ENCODE peak calls at places on chromosomes 12 and 14, in nine cellular contexts. Y is dorsolateral prefrontal cortex; C is lung; X is mucosa of descending colon; J is heart left ventricle; D is uterus; A is IMR-90; Z is CD8-positive, alpha-beta T cell; U is AG04450. V is an unnamed sample.

GRCh38 chr14:56145965-56146364 is 27.8 kb downstream of the PELI2 start:
- DNase-seq in Y (no peak), C (no peak), X (no peak), J (no peak), D (no peak), A (peak), Z (no peak), U (peak), V (no peak)

GRCh38 chr12:77685112-77685511 is 145.6 kb upstream of the NAV3 start:
- DNase-seq in Y (peak), C (peak), X (peak), J (peak), D (peak), A (peak), Z (no peak), U (peak), V (peak)

GRCh38 chr12:92002673-92003382 is 142.8 kb downstream of the BTG1 start:
- DNase-seq in Y (no peak), C (no peak), X (no peak), J (no peak), D (no peak), A (no peak), Z (no peak), U (no peak), V (no peak)

GRCh38 chr14:68042591-68043210 is 223.1 kb downstream of the RAD51B start:
- DNase-seq in Y (no peak), C (no peak), X (no peak), J (no peak), D (no peak), A (no peak), Z (no peak), U (no peak), V (no peak)

GRCh38 chr14:24139272-24139934 is 2.0 kb downstream of the EMC9 start:
- DNase-seq in Y (no peak), C (no peak), X (no peak), J (no peak), D (no peak), A (no peak), Z (no peak), U (no peak), V (peak)

GRCh38 chr14:21040370-21040925 is 1.7 kb upstream of the RNASE7 start:
- DNase-seq in Y (no peak), C (no peak), X (no peak), J (no peak), D (no peak), A (no peak), Z (no peak), U (no peak), V (no peak)

GRCh38 chr14:76589246-76589645 is 172.0 kb upstream of the VASH1 start:
- DNase-seq in Y (no peak), C (no peak), X (no peak), J (no peak), D (no peak), A (no peak), Z (no peak), U (no peak), V (no peak)

GRCh38 chr14:104100171-104101085 is 14.9 kb downstream of the ASPG start:
- DNase-seq in Y (no peak), C (no peak), X (peak), J (no peak), D (no peak), A (no peak), Z (no peak), U (no peak), V (no peak)

GRCh38 chr12:73181244-73181643 is 909.1 kb downstream of the TRHDE start:
- DNase-seq in Y (no peak), C (no peak), X (no peak), J (no peak), D (no peak), A (no peak), Z (no peak), U (no peak), V (peak)

DNA sequence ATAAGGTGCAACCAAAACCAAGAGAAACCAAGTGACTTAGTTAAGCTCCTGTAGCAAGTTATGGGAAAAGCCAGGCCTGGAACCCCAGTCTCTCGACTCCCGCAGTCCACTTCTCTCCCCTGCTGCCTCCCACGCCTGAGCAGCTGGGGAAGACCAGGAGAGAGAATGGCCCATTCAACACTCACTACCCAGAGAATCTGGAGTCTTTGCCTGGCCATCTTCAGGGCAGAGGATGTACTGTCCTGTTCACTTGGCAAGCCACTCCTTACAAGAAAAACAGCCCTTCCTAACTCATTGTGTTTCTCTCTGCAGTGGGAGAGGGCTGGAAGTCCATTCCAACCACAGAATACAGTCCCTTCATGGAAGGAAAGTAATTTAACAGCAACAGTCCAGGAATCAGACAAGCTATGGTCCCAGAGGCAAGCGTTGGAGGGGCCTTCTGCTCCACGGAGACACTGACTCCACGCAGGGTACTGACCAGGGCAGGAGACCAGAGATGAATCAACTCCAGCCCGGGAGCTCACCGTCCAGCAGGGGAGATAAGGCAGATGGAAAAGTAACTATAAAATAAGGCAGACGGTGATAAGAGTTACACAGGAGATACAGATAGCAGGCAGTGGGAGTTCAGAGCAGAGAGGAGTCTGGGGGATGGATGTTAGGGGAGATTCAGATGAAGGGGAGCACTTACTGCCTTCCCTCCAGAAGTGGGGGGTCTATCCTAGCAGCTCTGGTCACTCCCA is 1.6 kb downstream of the PITPNM2 start:
- DNase-seq in Y (no peak), C (no peak), X (no peak), J (no peak), D (no peak), A (no peak), Z (no peak), U (no peak), V (no peak)
- H3K4me3 ChIP-seq in Y (peak), C (peak), X (no peak), J (no peak), D (peak), A (peak), Z (peak), U (peak), V (no peak)

DNA sequence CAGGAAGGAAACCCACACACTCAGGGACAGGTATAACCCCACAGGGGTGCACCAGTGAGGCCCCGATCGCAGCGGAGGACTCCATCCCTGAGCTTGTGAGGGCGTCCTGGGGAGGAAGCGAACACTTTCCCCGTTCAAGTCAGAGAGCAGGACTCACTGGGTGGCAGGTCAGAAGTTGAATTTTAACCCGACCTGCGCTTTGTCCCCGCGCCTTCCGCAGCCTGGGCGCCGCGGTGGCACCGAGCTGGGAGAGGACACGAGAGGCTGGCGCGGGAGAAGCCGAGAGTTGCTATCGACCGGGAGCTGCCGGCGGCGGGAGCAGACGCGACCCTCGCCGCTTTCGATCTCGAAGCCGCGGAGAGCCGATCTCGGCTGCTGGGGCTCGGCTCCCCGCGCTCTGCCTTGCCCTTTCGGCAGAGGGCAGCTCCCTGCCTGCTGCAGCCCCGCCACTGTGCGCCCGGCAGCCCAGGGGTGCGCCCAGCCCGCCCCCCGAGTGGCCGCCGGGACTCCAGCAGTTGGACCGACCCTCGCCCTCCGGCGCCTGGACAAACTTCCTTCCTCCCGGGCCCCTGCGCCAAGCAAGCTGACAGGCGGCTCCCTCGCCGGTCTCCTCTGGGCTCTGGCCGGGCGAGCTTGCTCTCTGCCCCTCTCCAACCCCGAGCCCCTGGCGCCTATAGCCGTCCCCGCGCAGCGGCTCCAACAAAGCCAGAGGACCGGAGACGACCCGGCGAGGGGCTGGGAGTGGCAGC is 918 bp downstream of the LIN7A start:
- DNase-seq in Y (no peak), C (peak), X (peak), J (peak), D (peak), A (peak), Z (no peak), U (no peak), V (peak)
- TF ChIP-seq CTCF in Y (no peak), C (no peak), X (no peak), J (no peak), D (no peak), A (no peak), Z (no peak), U (no peak), V (no peak)

DNA sequence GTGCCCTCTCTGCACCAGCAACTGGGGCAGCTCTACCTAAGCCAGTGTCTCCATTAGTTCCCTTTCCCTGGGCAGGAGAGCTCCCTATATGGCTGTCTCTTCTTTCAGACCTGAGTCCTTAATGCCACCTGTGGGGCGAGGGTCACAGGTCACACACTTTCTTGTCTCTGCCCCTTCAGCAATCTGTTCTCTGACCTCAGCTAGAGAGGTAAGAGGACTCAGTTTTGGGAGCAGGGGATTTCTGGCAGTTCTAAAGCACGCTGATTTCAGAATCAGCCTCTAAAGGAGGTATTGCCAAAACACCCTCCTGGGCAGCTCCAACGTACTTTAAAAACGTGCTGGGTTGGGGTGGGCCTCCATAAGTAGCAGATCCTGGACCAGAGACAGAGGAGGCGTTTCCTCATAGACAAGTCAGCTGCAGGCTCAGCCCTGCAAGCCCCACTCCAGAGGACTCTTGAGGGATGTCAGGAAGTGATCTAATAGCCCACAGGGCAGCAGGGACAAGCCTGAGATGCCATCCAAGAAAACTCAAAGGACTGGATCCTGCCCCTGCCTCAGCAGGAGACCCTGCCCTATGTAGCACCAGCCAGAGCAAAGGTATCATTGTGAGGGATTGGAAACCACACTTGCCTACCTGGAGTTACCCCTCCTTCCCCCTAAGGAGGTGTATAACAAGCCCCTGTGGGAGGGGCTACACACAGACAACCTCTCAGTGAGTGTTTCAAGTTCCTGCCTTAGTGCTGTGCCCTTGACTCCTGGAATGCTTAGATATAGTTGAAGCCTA is 8.6 kb downstream of the CTDSP2 start:
- DNase-seq in Y (no peak), C (peak), X (no peak), J (peak), D (no peak), A (peak), Z (no peak), U (no peak), V (no peak)
- H3K4me3 ChIP-seq in Y (peak), C (no peak), X (no peak), J (no peak), D (peak), A (no peak), Z (no peak), U (peak), V (no peak)

GRCh38 chr14:100654814-100655795 is 67.9 kb upstream of the BEGAIN start:
- DNase-seq in Y (no peak), C (no peak), X (peak), J (no peak), D (no peak), A (no peak), Z (peak), U (no peak), V (peak)
- TF ChIP-seq CTCF in Y (peak), C (peak), X (peak), J (peak), D (peak), A (peak), Z (peak), U (peak), V (peak)

DNA sequence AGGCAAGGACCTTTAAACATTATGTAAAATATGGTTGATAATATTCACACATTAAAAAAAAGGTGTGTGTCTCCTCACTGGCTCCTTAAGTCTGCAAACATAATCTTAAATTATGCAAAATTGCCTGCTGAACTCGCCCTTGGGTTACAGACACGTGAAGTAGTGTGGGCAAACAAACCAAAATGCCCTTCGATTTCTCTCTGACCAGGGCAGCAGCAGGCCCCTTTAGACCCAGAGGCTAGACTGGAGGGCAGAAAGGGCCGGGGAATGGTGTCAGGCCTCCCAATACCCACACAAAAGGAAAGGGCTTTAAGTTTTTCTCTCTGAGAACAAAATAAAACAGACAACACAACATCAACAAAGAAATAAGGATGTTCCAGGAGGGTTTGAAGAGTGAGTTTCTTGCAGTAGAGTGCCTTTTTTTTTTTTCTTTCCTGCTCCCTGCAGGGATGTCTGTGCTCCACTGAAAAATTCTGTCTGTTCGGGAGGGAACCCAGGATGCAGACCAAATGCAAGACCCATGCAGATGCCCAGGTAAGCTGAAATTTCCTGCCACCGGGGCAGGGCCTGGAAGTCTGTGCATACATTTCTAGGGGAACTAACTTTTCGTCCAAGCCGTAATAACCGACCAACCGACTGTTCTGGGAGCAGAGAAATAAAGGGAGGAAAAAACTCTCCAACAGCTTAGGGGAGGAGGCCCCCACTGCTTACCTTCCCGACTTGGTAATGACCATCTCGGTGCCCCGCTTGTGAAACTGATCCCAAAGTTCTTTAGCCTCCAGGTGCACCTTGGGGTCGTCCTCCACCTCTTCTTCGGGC is 1.7 kb downstream of the TBX3 start:
- DNase-seq in Y (no peak), C (no peak), X (no peak), J (no peak), D (no peak), A (no peak), Z (no peak), U (no peak), V (no peak)
- H3K4me3 ChIP-seq in Y (peak), C (peak), X (peak), J (peak), D (peak), A (peak), Z (no peak), U (peak), V (peak)

GRCh38 chr12:40444174-40444573 is 219.4 kb downstream of the LRRK2 start:
- DNase-seq in Y (no peak), C (no peak), X (no peak), J (no peak), D (no peak), A (no peak), Z (no peak), U (no peak), V (no peak)

GRCh38 chr12:40451661-40452060 is 226.9 kb downstream of the LRRK2 start:
- DNase-seq in Y (no peak), C (no peak), X (no peak), J (no peak), D (no peak), A (no peak), Z (no peak), U (no peak), V (no peak)

GRCh38 chr12:40446385-40446784 is 221.6 kb downstream of the LRRK2 start:
- DNase-seq in Y (no peak), C (no peak), X (no peak), J (no peak), D (no peak), A (peak), Z (no peak), U (no peak), V (no peak)
- TF ChIP-seq CTCF in Y (peak), C (no peak), X (no peak), J (no peak), D (no peak), A (peak), Z (no peak), U (peak), V (no peak)

GRCh38 chr12:52232916-52233461 is at the start of gene KRT7:
- DNase-seq in Y (no peak), C (peak), X (no peak), J (no peak), D (no peak), A (no peak), Z (no peak), U (no peak), V (no peak)
- H3K4me3 ChIP-seq in Y (no peak), C (peak), X (no peak), J (no peak), D (no peak), A (no peak), Z (no peak), U (no peak), V (no peak)

DNA sequence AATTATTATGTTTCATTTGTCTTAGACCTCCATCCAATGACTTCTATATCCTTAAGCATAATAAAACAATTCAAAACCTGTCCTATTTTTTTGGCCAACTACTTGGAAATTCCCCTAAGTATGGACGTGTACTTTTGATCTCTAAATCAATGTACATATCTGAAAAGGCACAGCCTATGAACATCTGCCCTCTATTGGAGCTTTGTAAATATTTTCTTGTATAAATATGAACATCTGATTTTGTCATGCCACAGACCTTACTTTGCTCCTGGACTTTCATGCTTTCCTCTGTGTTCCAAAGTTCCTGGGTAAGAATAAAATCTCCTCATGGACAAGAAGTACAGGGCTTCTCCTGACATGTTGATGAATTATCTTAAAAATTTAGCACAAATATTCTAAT is 1211.9 kb downstream of the GALC start:
- DNase-seq in Y (no peak), C (no peak), X (no peak), J (no peak), D (no peak), A (no peak), Z (no peak), U (no peak), V (no peak)
- TF ChIP-seq CTCF in Y (no peak), C (no peak), X (no peak), J (no peak), D (no peak), A (no peak), Z (no peak), U (peak), V (no peak)

GRCh38 chr12:67651380-67651695 is 2.8 kb downstream of the DYRK2 start:
- DNase-seq in Y (no peak), C (no peak), X (peak), J (no peak), D (no peak), A (peak), Z (no peak), U (no peak), V (no peak)
- H3K4me3 ChIP-seq in Y (peak), C (no peak), X (peak), J (peak), D (no peak), A (no peak), Z (peak), U (peak), V (no peak)

GRCh38 chr12:130878193-130879185 is 6.6 kb downstream of the RAN start:
- DNase-seq in Y (no peak), C (no peak), X (no peak), J (no peak), D (no peak), A (no peak), Z (no peak), U (no peak), V (no peak)

GRCh38 chr12:130876297-130876696 is 4.4 kb downstream of the RAN start:
- DNase-seq in Y (no peak), C (no peak), X (no peak), J (no peak), D (no peak), A (no peak), Z (no peak), U (no peak), V (no peak)

GRCh38 chr12:130877333-130877732 is 5.5 kb downstream of the RAN start:
- DNase-seq in Y (no peak), C (no peak), X (no peak), J (no peak), D (no peak), A (no peak), Z (no peak), U (no peak), V (no peak)

GRCh38 chr12:130875193-130875592 is 3.3 kb downstream of the RAN start:
- DNase-seq in Y (no peak), C (no peak), X (no peak), J (no peak), D (no peak), A (no peak), Z (no peak), U (no peak), V (no peak)

GRCh38 chr12:130876758-130877157 is 4.9 kb downstream of the RAN start:
- DNase-seq in Y (no peak), C (no peak), X (no peak), J (no peak), D (no peak), A (no peak), Z (no peak), U (no peak), V (no peak)
- TF ChIP-seq CTCF in Y (no peak), C (no peak), X (no peak), J (no peak), D (no peak), A (no peak), Z (no peak), U (no peak), V (no peak)

V was measured in WERI-Rb-1.